ENCODE peak calls at places on chromosomes 5 and 9, in six cellular contexts. C is AML-193, D is tibial nerve, H is cardiac fibroblast, Q is Karpas-422, T is colonic mucosa. R is an unnamed sample.
A peak's percentile ranks its signal among the peaks of the same experiment; 100 is the strongest.

GRCh38 chr9:99818439-99818992 is 3.2 kb upstream of the NR4A3 start:
- DNase-seq in H (no peak), D (no peak), C (no peak), Q (no peak), T (no peak), R (peak; percentile 9)

GRCh38 chr5:132747693-132748440 is 641 bp downstream of the CCNI2 start:
- DNase-seq in D (no peak), C (no peak), H (no peak), Q (no peak), T (no peak), R (no peak)

GRCh38 chr9:133429216-133429613 is 7.0 kb downstream of the ADAMTS13 start:
- DNase-seq in Q (no peak), D (no peak), C (no peak), T (no peak), H (no peak), R (no peak)

GRCh38 chr5:172596638-172597231 is 44.3 kb upstream of the NEURL1B start:
- DNase-seq in D (no peak), H (no peak), C (no peak), T (no peak), Q (no peak), R (no peak)

GRCh38 chr5:135505973-135506372 is 29.8 kb downstream of the NEUROG1 start:
- DNase-seq in T (no peak), Q (no peak), C (no peak), H (peak; percentile 13), D (no peak), R (no peak)

GRCh38 chr5:158482201-158482600 is 617.5 kb downstream of the EBF1 start:
- DNase-seq in T (no peak), D (no peak), C (no peak), Q (no peak), H (no peak), R (no peak)

GRCh38 chr5:132228241-132229035 is 785 bp upstream of the P4HA2 start:
- DNase-seq in H (no peak), Q (no peak), D (no peak), T (peak; percentile 30), C (no peak), R (no peak)

GRCh38 chr5:96763012-96763411 is 44.7 kb downstream of the ERAP1 start:
- DNase-seq in T (no peak), Q (no peak), H (no peak), D (no peak), C (no peak), R (no peak)

GRCh38 chr9:129133067-129133466 is 21.9 kb downstream of the PTPA start:
- DNase-seq in C (no peak), H (no peak), T (no peak), Q (no peak), D (no peak), R (no peak)

GRCh38 chr9:116661037-116661954 is 25.8 kb upstream of the TRIM32 start:
- DNase-seq in D (no peak), Q (peak; percentile 84), H (peak; percentile 91), T (no peak), C (peak; percentile 57), R (peak; percentile 55)

GRCh38 chr9:78366827-78367226 is 69.9 kb downstream of the PSAT1 start:
- DNase-seq in Q (no peak), C (no peak), H (no peak), T (no peak), D (no peak), R (no peak)

GRCh38 chr5:166427211-166427610 is 1864.2 kb upstream of the WWC1 start:
- DNase-seq in Q (no peak), H (no peak), C (no peak), D (no peak), T (no peak), R (no peak)

GRCh38 chr9:36665387-36665786 is 92.7 kb downstream of the MELK start:
- DNase-seq in D (no peak), T (no peak), H (no peak), Q (no peak), C (no peak), R (no peak)

GRCh38 chr5:1754531-1755220 is 45.0 kb downstream of the MRPL36 start:
- DNase-seq in Q (no peak), T (peak; percentile 12), D (peak; percentile 9), H (no peak), C (no peak), R (no peak)

GRCh38 chr5:150068472-150068871 is 17.9 kb downstream of the CSF1R start:
- DNase-seq in H (peak; percentile 26), D (no peak), T (no peak), C (no peak), Q (no peak), R (no peak)

GRCh38 chr9:125521462-125522327 is 185.3 kb downstream of the MAPKAP1 start:
- DNase-seq in C (peak; percentile 15), H (peak; percentile 86), D (no peak), T (no peak), Q (no peak), R (peak; percentile 44)

GRCh38 chr5:74164725-74165226 is 475.8 kb downstream of the ENC1 start:
- DNase-seq in C (no peak), D (no peak), Q (no peak), T (no peak), H (no peak), R (no peak)

GRCh38 chr5:107324071-107324470 is 346.7 kb downstream of the EFNA5 start:
- DNase-seq in T (no peak), C (no peak), Q (no peak), H (no peak), D (no peak), R (no peak)